ENCODE peak calls at places on chromosomes 6 and 20, in four cellular contexts. One of them, this sample, is unnamed.

GRCh38 chr6:142835787-142836186 is 109.2 kb downstream of the HIVEP2 start:
- DNase-seq in adrenal gland: no peak
- DNase-seq in CD8-positive, alpha-beta T cell: no peak
- DNase-seq in GM23248: no peak
- DNase-seq in this sample: no peak

GRCh38 chr6:31128093-31128676 is 7.9 kb upstream of the CDSN start:
- DNase-seq in adrenal gland: peak; percentile 56
- DNase-seq in CD8-positive, alpha-beta T cell: peak; percentile 79
- DNase-seq in GM23248: peak; percentile 57
- DNase-seq in this sample: peak; percentile 30

GRCh38 chr6:157556671-157557430 is 175.9 kb downstream of the ZDHHC14 start:
- DNase-seq in adrenal gland: no peak
- DNase-seq in CD8-positive, alpha-beta T cell: no peak
- DNase-seq in GM23248: no peak
- DNase-seq in this sample: no peak

GRCh38 chr6:14026831-14027539 is 90.6 kb upstream of the CD83 start:
- DNase-seq in adrenal gland: no peak
- DNase-seq in CD8-positive, alpha-beta T cell: no peak
- DNase-seq in GM23248: no peak
- DNase-seq in this sample: no peak

GRCh38 chr20:14829897-14830296 is 492.5 kb upstream of the FLRT3 start:
- DNase-seq in adrenal gland: no peak
- DNase-seq in CD8-positive, alpha-beta T cell: no peak
- DNase-seq in GM23248: no peak
- DNase-seq in this sample: no peak

GRCh38 chr6:33116881-33117711 is 41.3 kb downstream of the HLA-DPB1 start:
- DNase-seq in adrenal gland: no peak
- DNase-seq in CD8-positive, alpha-beta T cell: no peak
- DNase-seq in GM23248: peak; percentile 36
- DNase-seq in this sample: no peak

GRCh38 chr6:113182370-113183141 is 674.6 kb upstream of the MARCKS start:
- DNase-seq in adrenal gland: no peak
- DNase-seq in CD8-positive, alpha-beta T cell: no peak
- DNase-seq in GM23248: peak; percentile 80
- DNase-seq in this sample: no peak

GRCh38 chr6:170296746-170297576 is 6.1 kb upstream of the DLL1 start:
- DNase-seq in adrenal gland: no peak
- DNase-seq in CD8-positive, alpha-beta T cell: no peak
- DNase-seq in GM23248: no peak
- DNase-seq in this sample: no peak

GRCh38 chr6:113856011-113856551 is 1.1 kb upstream of the MARCKS start:
- DNase-seq in adrenal gland: no peak
- DNase-seq in CD8-positive, alpha-beta T cell: no peak
- DNase-seq in GM23248: peak; percentile 71
- DNase-seq in this sample: no peak

GRCh38 chr6:118705799-118706481 is 54.5 kb upstream of the CEP85L start:
- DNase-seq in adrenal gland: no peak
- DNase-seq in CD8-positive, alpha-beta T cell: peak; percentile 14
- DNase-seq in GM23248: peak; percentile 79
- DNase-seq in this sample: no peak

GRCh38 chr6:49556429-49556837 is 6.0 kb downstream of the C6orf141 start:
- DNase-seq in adrenal gland: peak; percentile 45
- DNase-seq in CD8-positive, alpha-beta T cell: no peak
- DNase-seq in GM23248: peak; percentile 64
- DNase-seq in this sample: no peak

GRCh38 chr6:36160147-36160760 is 29.9 kb downstream of the MAPK13 start:
- DNase-seq in adrenal gland: no peak
- DNase-seq in CD8-positive, alpha-beta T cell: no peak
- DNase-seq in GM23248: peak; percentile 19
- DNase-seq in this sample: no peak

GRCh38 chr6:13526718-13527668 is 39.6 kb upstream of the GFOD1 start:
- DNase-seq in adrenal gland: peak; percentile 16
- DNase-seq in CD8-positive, alpha-beta T cell: peak; percentile 43
- DNase-seq in GM23248: peak; percentile 16
- DNase-seq in this sample: no peak

GRCh38 chr6:4352731-4353130 is 217.4 kb upstream of the ECI2 start:
- DNase-seq in adrenal gland: no peak
- DNase-seq in CD8-positive, alpha-beta T cell: no peak
- DNase-seq in GM23248: peak; percentile 19
- DNase-seq in this sample: no peak

GRCh38 chr6:105374010-105374420 is 28.9 kb downstream of the PREP start:
- DNase-seq in adrenal gland: no peak
- DNase-seq in CD8-positive, alpha-beta T cell: no peak
- DNase-seq in GM23248: peak; percentile 75
- DNase-seq in this sample: no peak

GRCh38 chr6:41040101-41040910 is 1.3 kb upstream of the UNC5CL start:
- DNase-seq in adrenal gland: peak; percentile 40
- DNase-seq in CD8-positive, alpha-beta T cell: no peak
- DNase-seq in GM23248: peak; percentile 38
- DNase-seq in this sample: no peak

GRCh38 chr6:152096863-152097496 is 289.5 kb downstream of the ESR1 start:
- DNase-seq in adrenal gland: no peak
- DNase-seq in CD8-positive, alpha-beta T cell: no peak
- DNase-seq in GM23248: peak; percentile 91
- DNase-seq in this sample: no peak

GRCh38 chr20:57270204-57270937 is 3.9 kb upstream of the BMP7 start:
- DNase-seq in adrenal gland: no peak
- DNase-seq in CD8-positive, alpha-beta T cell: no peak
- DNase-seq in GM23248: no peak
- DNase-seq in this sample: no peak

GRCh38 chr6:3261921-3262320 is 3.2 kb downstream of the PSMG4 start:
- DNase-seq in adrenal gland: no peak
- DNase-seq in CD8-positive, alpha-beta T cell: no peak
- DNase-seq in GM23248: no peak
- DNase-seq in this sample: no peak

GRCh38 chr20:12180107-12180661 is 262.5 kb downstream of the BTBD3 start:
- DNase-seq in adrenal gland: no peak
- DNase-seq in CD8-positive, alpha-beta T cell: no peak
- DNase-seq in GM23248: no peak
- DNase-seq in this sample: no peak

GRCh38 chr6:132974122-132974521 is 159.8 kb downstream of the RPS12 start:
- DNase-seq in adrenal gland: no peak
- DNase-seq in CD8-positive, alpha-beta T cell: no peak
- DNase-seq in GM23248: no peak
- DNase-seq in this sample: no peak

GRCh38 chr6:17899491-17899890 is 87.9 kb downstream of the KIF13A start:
- DNase-seq in adrenal gland: no peak
- DNase-seq in CD8-positive, alpha-beta T cell: no peak
- DNase-seq in GM23248: no peak
- DNase-seq in this sample: no peak

GRCh38 chr20:13455713-13456112 is 183.0 kb downstream of the TASP1 start:
- DNase-seq in adrenal gland: no peak
- DNase-seq in CD8-positive, alpha-beta T cell: no peak
- DNase-seq in GM23248: no peak
- DNase-seq in this sample: no peak

GRCh38 chr6:160118620-160119234 is 2.9 kb upstream of the SLC22A1 start:
- DNase-seq in adrenal gland: no peak
- DNase-seq in CD8-positive, alpha-beta T cell: no peak
- DNase-seq in GM23248: no peak
- DNase-seq in this sample: no peak

GRCh38 chr6:5143625-5144311 is 58.6 kb downstream of the PPP1R3G start:
- DNase-seq in adrenal gland: peak; percentile 86
- DNase-seq in CD8-positive, alpha-beta T cell: peak; percentile 90
- DNase-seq in GM23248: peak; percentile 89
- DNase-seq in this sample: peak; percentile 70

GRCh38 chr6:1678201-1678600 is 68.5 kb downstream of the FOXC1 start:
- DNase-seq in adrenal gland: no peak
- DNase-seq in CD8-positive, alpha-beta T cell: no peak
- DNase-seq in GM23248: no peak
- DNase-seq in this sample: no peak

GRCh38 chr6:22569281-22570184 is at the start of gene HDGFL1:
- DNase-seq in adrenal gland: no peak
- DNase-seq in CD8-positive, alpha-beta T cell: no peak
- DNase-seq in GM23248: no peak
- DNase-seq in this sample: no peak

GRCh38 chr6:18110160-18110559 is 12.3 kb downstream of the NHLRC1 start:
- DNase-seq in adrenal gland: no peak
- DNase-seq in CD8-positive, alpha-beta T cell: no peak
- DNase-seq in GM23248: peak; percentile 26
- DNase-seq in this sample: no peak

GRCh38 chr20:20754758-20755157 is 42.3 kb upstream of the RALGAPA2 start:
- DNase-seq in adrenal gland: no peak
- DNase-seq in CD8-positive, alpha-beta T cell: no peak
- DNase-seq in GM23248: no peak
- DNase-seq in this sample: no peak

GRCh38 chr6:33770833-33771341 is 18.0 kb downstream of the LEMD2 start:
- DNase-seq in adrenal gland: no peak
- DNase-seq in CD8-positive, alpha-beta T cell: no peak
- DNase-seq in GM23248: no peak
- DNase-seq in this sample: no peak

GRCh38 chr20:35394271-35394670 is 17.5 kb downstream of the UQCC1 start:
- DNase-seq in adrenal gland: no peak
- DNase-seq in CD8-positive, alpha-beta T cell: no peak
- DNase-seq in GM23248: no peak
- DNase-seq in this sample: no peak

GRCh38 chr6:150685860-150686259 is 86.2 kb downstream of the PLEKHG1 start:
- DNase-seq in adrenal gland: no peak
- DNase-seq in CD8-positive, alpha-beta T cell: peak; percentile 33
- DNase-seq in GM23248: peak; percentile 43
- DNase-seq in this sample: peak; percentile 2
- H3K4me1 ChIP-seq in adrenal gland: no peaks in the 10 kb centered on the region
- H3K4me1 ChIP-seq in CD8-positive, alpha-beta T cell: no peaks in the 10 kb centered on the region
- H3K4me1 ChIP-seq in GM23248: no peaks in the 10 kb centered on the region
- H3K4me1 ChIP-seq in this sample: no peaks in the 10 kb centered on the region

DNA sequence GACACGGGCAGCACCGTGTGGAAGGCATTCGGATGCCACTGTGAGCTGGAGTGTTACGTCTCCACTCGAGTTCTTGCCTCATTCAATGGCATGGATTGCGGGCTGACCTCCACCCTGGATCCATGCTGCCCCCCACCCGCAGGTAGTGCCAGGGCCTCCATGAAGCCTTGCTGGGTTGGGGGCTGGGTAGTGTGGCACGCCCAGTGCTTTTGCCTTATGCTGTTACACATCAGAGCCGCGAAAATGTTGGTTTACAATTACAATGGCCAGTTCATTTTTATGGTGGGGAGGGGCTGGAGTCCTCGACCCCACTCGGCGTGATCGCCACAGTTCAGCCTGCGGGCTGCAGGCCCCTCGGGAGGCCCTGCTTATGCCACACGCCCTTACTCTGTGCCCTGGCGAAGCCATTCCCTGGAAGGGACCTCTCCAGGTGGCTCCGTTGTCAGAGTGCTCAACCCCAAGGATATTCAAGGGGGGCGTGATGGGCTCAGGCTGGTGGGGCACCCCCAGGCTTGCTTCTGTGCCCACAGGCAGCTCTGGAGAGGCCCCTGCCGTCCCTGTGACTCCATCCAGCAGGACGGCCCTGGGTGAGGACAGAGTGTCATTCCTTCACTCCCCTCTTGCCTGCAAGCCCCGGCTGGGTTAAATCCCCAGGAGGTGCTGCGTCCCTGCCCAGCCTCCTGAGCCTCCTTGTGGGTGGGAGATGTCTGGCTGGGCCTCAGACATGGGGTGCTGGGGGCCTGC is 14.8 kb downstream of the ITPA start:
- DNase-seq in adrenal gland: no peak
- DNase-seq in CD8-positive, alpha-beta T cell: no peak
- DNase-seq in GM23248: no peak
- DNase-seq in this sample: no peak
- H3K27ac ChIP-seq in adrenal gland: no peak overlapping the region
- H3K27ac ChIP-seq in CD8-positive, alpha-beta T cell: no peak overlapping the region
- H3K27ac ChIP-seq in GM23248: no peak overlapping the region
- H3K27ac ChIP-seq in this sample: no peak overlapping the region

GRCh38 chr6:28809947-28810654 is 113.7 kb downstream of the TRIM27 start:
- DNase-seq in adrenal gland: no peak
- DNase-seq in CD8-positive, alpha-beta T cell: no peak
- DNase-seq in GM23248: peak; percentile 29
- DNase-seq in this sample: no peak
- H3K27me3 ChIP-seq in adrenal gland: peaks cover 84% of the 10 kb centered on the region
- H3K27me3 ChIP-seq in CD8-positive, alpha-beta T cell: peaks cover 76% of the 10 kb centered on the region
- H3K27me3 ChIP-seq in GM23248: peaks cover 62% of the 10 kb centered on the region
- H3K27me3 ChIP-seq in this sample: peaks cover 63% of the 10 kb centered on the region

DNA sequence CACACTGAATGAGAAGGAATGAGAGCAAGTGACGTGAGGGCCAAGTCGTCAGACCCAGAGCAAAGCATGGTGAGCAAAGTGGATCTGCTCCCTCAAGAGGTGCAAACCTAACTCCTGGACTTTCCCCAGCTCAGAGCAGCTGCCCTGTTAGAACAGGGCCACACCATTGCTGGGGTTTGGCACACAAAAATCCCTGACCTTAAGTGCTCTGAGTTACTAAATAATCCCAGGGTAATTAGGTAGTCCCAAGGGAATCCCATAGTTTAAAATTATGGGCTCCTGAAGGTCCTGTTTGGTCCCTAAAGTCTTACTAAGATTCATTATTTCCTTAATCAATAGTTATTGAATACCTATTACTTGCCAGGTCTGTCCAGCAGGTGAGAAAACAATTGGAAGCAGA is 165.1 kb upstream of the TNFAIP3 start:
- DNase-seq in adrenal gland: no peak
- DNase-seq in CD8-positive, alpha-beta T cell: no peak
- DNase-seq in GM23248: no peak
- DNase-seq in this sample: no peak
- H3K4me1 ChIP-seq in adrenal gland: no peaks in the 10 kb centered on the region
- H3K4me1 ChIP-seq in CD8-positive, alpha-beta T cell: peaks cover 20% of the 10 kb centered on the region
- H3K4me1 ChIP-seq in GM23248: peaks cover 14% of the 10 kb centered on the region
- H3K4me1 ChIP-seq in this sample: peaks cover 13% of the 10 kb centered on the region

GRCh38 chr6:85402922-85403321 is 47.0 kb upstream of the NT5E start:
- DNase-seq in adrenal gland: no peak
- DNase-seq in CD8-positive, alpha-beta T cell: no peak
- DNase-seq in GM23248: peak; percentile 9
- DNase-seq in this sample: no peak
- H3K27ac ChIP-seq in adrenal gland: no peak overlapping the region
- H3K27ac ChIP-seq in CD8-positive, alpha-beta T cell: no peak overlapping the region
- H3K27ac ChIP-seq in GM23248: peak overlapping the region; percentile 97
- H3K27ac ChIP-seq in this sample: no peak overlapping the region

GRCh38 chr20:32027653-32028052 is 17.4 kb downstream of the CCM2L start:
- DNase-seq in adrenal gland: no peak
- DNase-seq in CD8-positive, alpha-beta T cell: no peak
- DNase-seq in GM23248: no peak
- DNase-seq in this sample: no peak
- H3K27me3 ChIP-seq in adrenal gland: peaks cover 2% of the 10 kb centered on the region
- H3K27me3 ChIP-seq in CD8-positive, alpha-beta T cell: no peaks in the 10 kb centered on the region
- H3K27me3 ChIP-seq in GM23248: peaks cover 54% of the 10 kb centered on the region
- H3K27me3 ChIP-seq in this sample: peaks cover under 1% of the 10 kb centered on the region

DNA sequence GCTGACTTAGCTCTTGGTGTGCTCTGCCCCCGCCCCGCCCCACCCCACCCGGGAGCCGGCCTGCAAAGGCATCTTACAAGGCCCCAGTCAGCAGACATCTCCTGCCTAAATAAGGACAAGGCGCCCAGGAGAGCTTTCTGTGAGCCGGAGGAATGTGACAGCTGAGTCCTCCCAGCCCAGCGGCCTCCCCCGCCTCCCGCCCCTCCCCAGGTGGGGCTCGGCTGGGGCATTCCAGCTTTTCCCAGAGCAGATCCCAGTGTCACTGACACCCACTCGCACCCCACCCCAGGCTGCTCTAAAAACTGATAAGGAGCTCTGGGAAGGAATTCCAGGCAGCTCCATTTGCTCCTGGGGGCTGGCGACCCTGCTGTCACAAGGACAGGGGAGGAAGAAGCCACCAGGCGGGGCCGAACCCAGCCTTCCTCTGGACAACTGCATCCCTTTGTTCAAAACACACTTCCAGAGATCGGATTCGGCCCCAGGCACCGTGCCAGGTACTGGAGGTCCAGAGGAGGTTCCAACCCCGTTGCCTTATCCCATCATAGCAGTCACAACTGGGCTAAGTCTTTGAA is 49.7 kb downstream of the JPH2 start:
- DNase-seq in adrenal gland: no peak
- DNase-seq in CD8-positive, alpha-beta T cell: no peak
- DNase-seq in GM23248: peak; percentile 30
- DNase-seq in this sample: no peak
- H3K4me1 ChIP-seq in adrenal gland: no peaks in the 10 kb centered on the region
- H3K4me1 ChIP-seq in CD8-positive, alpha-beta T cell: no peaks in the 10 kb centered on the region
- H3K4me1 ChIP-seq in GM23248: peaks cover 3% of the 10 kb centered on the region
- H3K4me1 ChIP-seq in this sample: no peaks in the 10 kb centered on the region